ENCODE peak calls at places on chromosomes 12 and 14, in seven cellular contexts. J is PC-3, F is occipital lobe, W is germinal center, P is dermis blood vessel endothelial cell, L is GM20000, Z is psoas muscle. V is an unnamed sample.

GRCh38 chr12:45268672-45269406 is 52.9 kb downstream of the ANO6 start:
- DNase-seq in J (peak), F (no peak), W (peak), P (peak), L (peak), Z (peak), V (peak)

GRCh38 chr12:73076760-73077159 is 804.6 kb downstream of the TRHDE start:
- DNase-seq in J (no peak), F (no peak), W (no peak), P (no peak), L (no peak), Z (no peak), V (no peak)

GRCh38 chr12:112325648-112326207 is 56.5 kb downstream of the HECTD4 start:
- DNase-seq in J (no peak), F (no peak), W (no peak), P (no peak), L (no peak), Z (no peak), V (no peak)

GRCh38 chr14:80364274-80364673 is 153.0 kb upstream of the DIO2 start:
- DNase-seq in J (peak), F (no peak), W (no peak), P (peak), L (peak), Z (no peak), V (peak)

GRCh38 chr12:127923501-127923900 is 343.5 kb upstream of the TMEM132C start:
- DNase-seq in J (no peak), F (no peak), W (no peak), P (no peak), L (no peak), Z (no peak), V (no peak)

GRCh38 chr14:33917664-33918063 is 33.2 kb downstream of the EGLN3 start:
- DNase-seq in J (no peak), F (no peak), W (no peak), P (no peak), L (no peak), Z (no peak), V (no peak)

GRCh38 chr12:53224268-53224896 is 7.6 kb downstream of the RARG start:
- DNase-seq in J (peak), F (no peak), W (no peak), P (no peak), L (no peak), Z (peak), V (peak)

GRCh38 chr12:60689137-60689536 is 1093.3 kb downstream of the SLC16A7 start:
- DNase-seq in J (no peak), F (no peak), W (no peak), P (no peak), L (no peak), Z (no peak), V (no peak)

GRCh38 chr14:55638665-55639064 is 58.7 kb downstream of the KTN1 start:
- DNase-seq in J (no peak), F (no peak), W (no peak), P (peak), L (no peak), Z (no peak), V (no peak)

GRCh38 chr12:98352218-98352811 is 163.1 kb upstream of the TMPO start:
- DNase-seq in J (peak), F (no peak), W (no peak), P (peak), L (no peak), Z (no peak), V (peak)

GRCh38 chr12:111343181-111343580 is 25.7 kb downstream of the PHETA1 start:
- DNase-seq in J (no peak), F (no peak), W (no peak), P (no peak), L (no peak), Z (no peak), V (no peak)

GRCh38 chr12:114921796-114922195 is 237.8 kb upstream of the TBX3 start:
- DNase-seq in J (no peak), F (no peak), W (no peak), P (no peak), L (no peak), Z (no peak), V (no peak)

GRCh38 chr14:68864301-68864810 is 71.5 kb upstream of the ZFP36L1 start:
- DNase-seq in J (no peak), F (no peak), W (no peak), P (no peak), L (no peak), Z (no peak), V (no peak)

GRCh38 chr14:21087294-21088091 is 11.0 kb downstream of the ZNF219 start:
- DNase-seq in J (peak), F (peak), W (peak), P (peak), L (no peak), Z (no peak), V (no peak)

GRCh38 chr12:114013601-114014345 is 47.6 kb upstream of the RBM19 start:
- DNase-seq in J (peak), F (no peak), W (no peak), P (no peak), L (no peak), Z (no peak), V (peak)

GRCh38 chr12:2691340-2692111 is 103.2 kb upstream of the FKBP4 start:
- DNase-seq in J (no peak), F (no peak), W (peak), P (peak), L (peak), Z (no peak), V (peak)

GRCh38 chr12:109704371-109705098 is 9.1 kb upstream of the FAM222A start:
- DNase-seq in J (no peak), F (no peak), W (no peak), P (no peak), L (no peak), Z (no peak), V (no peak)

GRCh38 chr12:52050116-52050770 is 999 bp upstream of the NR4A1 start:
- DNase-seq in J (no peak), F (no peak), W (peak), P (no peak), L (no peak), Z (no peak), V (no peak)

GRCh38 chr14:55240526-55241178 is 30.6 kb upstream of the FBXO34 start:
- DNase-seq in J (no peak), F (peak), W (no peak), P (no peak), L (no peak), Z (no peak), V (no peak)

GRCh38 chr14:65164068-65164824 is 61.9 kb upstream of the MAX start:
- DNase-seq in J (peak), F (no peak), W (peak), P (peak), L (peak), Z (no peak), V (peak)

GRCh38 chr14:86675059-86675458 is 1145.1 kb downstream of the FLRT2 start:
- DNase-seq in J (no peak), F (no peak), W (no peak), P (no peak), L (no peak), Z (no peak), V (no peak)

GRCh38 chr12:116714175-116714574 is 23.7 kb downstream of the SPRING1 start:
- DNase-seq in J (no peak), F (no peak), W (no peak), P (no peak), L (no peak), Z (peak), V (no peak)

GRCh38 chr12:75482636-75483035 is 2.1 kb downstream of the GLIPR1 start:
- DNase-seq in J (no peak), F (no peak), W (no peak), P (peak), L (no peak), Z (no peak), V (no peak)

GRCh38 chr14:50059773-50060629 is 56.4 kb downstream of the VCPKMT start:
- DNase-seq in J (no peak), F (no peak), W (no peak), P (no peak), L (no peak), Z (no peak), V (no peak)

GRCh38 chr12:14849664-14850063 is 6.3 kb upstream of the ART4 start:
- DNase-seq in J (peak), F (no peak), W (no peak), P (peak), L (no peak), Z (no peak), V (no peak)

GRCh38 chr12:86196465-86196864 is 59.7 kb downstream of the MGAT4C start:
- DNase-seq in J (no peak), F (no peak), W (no peak), P (no peak), L (no peak), Z (no peak), V (no peak)

GRCh38 chr12:106682594-106683234 is 91.8 kb upstream of the RIC8B start:
- DNase-seq in J (peak), F (no peak), W (no peak), P (peak), L (peak), Z (no peak), V (no peak)

GRCh38 chr12:67456281-67456918 is 187.2 kb downstream of the CAND1 start:
- DNase-seq in J (peak), F (no peak), W (no peak), P (no peak), L (no peak), Z (no peak), V (peak)

GRCh38 chr12:116146386-116146785 is 131.1 kb downstream of the MED13L start:
- DNase-seq in J (no peak), F (no peak), W (no peak), P (no peak), L (no peak), Z (no peak), V (no peak)

GRCh38 chr14:103558071-103558882 is 4.2 kb downstream of the BAG5 start:
- DNase-seq in J (peak), F (no peak), W (no peak), P (no peak), L (no peak), Z (no peak), V (peak)

GRCh38 chr14:54881235-54881760 is 21.3 kb downstream of the GCH1 start:
- DNase-seq in J (no peak), F (no peak), W (peak), P (peak), L (peak), Z (no peak), V (peak)

GRCh38 chr14:86462193-86462592 is 932.2 kb downstream of the FLRT2 start:
- DNase-seq in J (peak), F (no peak), W (no peak), P (no peak), L (no peak), Z (no peak), V (no peak)

GRCh38 chr12:95412826-95413311 is 61.1 kb upstream of the METAP2 start:
- DNase-seq in J (peak), F (no peak), W (no peak), P (no peak), L (no peak), Z (no peak), V (peak)